ENCODE peak calls at places on chromosomes 3 and 15, in four cellular contexts. J is prostate gland, P is ovary, Q is heart left ventricle. B is an unnamed sample.

GRCh38 chr15:52558196-52558595 is 10.6 kb downstream of the ARPP19 start:
- DNase-seq in Q (no peak), J (no peak), P (no peak), B (no peak)

GRCh38 chr3:105364113-105364512 is 2.6 kb upstream of the ALCAM start:
- DNase-seq in P (no peak), J (no peak), Q (no peak), B (no peak)

GRCh38 chr3:172653004-172653403 is 57.9 kb downstream of the NCEH1 start:
- DNase-seq in P (no peak), Q (no peak), J (no peak), B (no peak)

GRCh38 chr15:39856357-39856756 is 63.7 kb downstream of the GPR176 start:
- DNase-seq in Q (no peak), P (no peak), J (no peak), B (no peak)

GRCh38 chr15:31317033-31317979 is 9.3 kb upstream of the KLF13 start:
- DNase-seq in Q (no peak), P (no peak), J (no peak), B (no peak)

GRCh38 chr15:90033448-90033847 is 32.3 kb downstream of the ZNF710 start:
- DNase-seq in P (no peak), Q (peak; percentile 26), J (no peak), B (no peak)

GRCh38 chr15:84761534-84762190 is 13.3 kb downstream of the ZNF592 start:
- DNase-seq in Q (no peak), P (no peak), J (no peak), B (no peak)

GRCh38 chr3:32140943-32141342 is 34.5 kb downstream of the GPD1L start:
- DNase-seq in P (no peak), Q (no peak), J (no peak), B (no peak)

GRCh38 chr15:71085809-71086208 is 29.5 kb upstream of the THSD4 start:
- DNase-seq in P (no peak), Q (no peak), J (no peak), B (no peak)

GRCh38 chr15:92907880-92908279 is 7.8 kb downstream of the CHD2 start:
- DNase-seq in Q (no peak), J (peak; percentile 8), P (peak; percentile 78), B (no peak)

GRCh38 chr3:58646503-58646902 is 20.1 kb downstream of the FAM3D start:
- DNase-seq in P (no peak), J (peak; percentile 45), Q (no peak), B (no peak)

GRCh38 chr3:48042071-48042760 is 26.0 kb upstream of the MAP4 start:
- DNase-seq in P (no peak), Q (no peak), J (no peak), B (no peak)

GRCh38 chr3:104909188-104909587 is 457.5 kb upstream of the ALCAM start:
- DNase-seq in J (no peak), Q (no peak), P (no peak), B (no peak)

GRCh38 chr3:46713048-46713897 is 4.4 kb downstream of the PRSS50 start:
- DNase-seq in Q (peak; percentile 34), P (peak; percentile 9), J (no peak), B (no peak)

GRCh38 chr15:68823561-68823960 is 2.9 kb upstream of the ANP32A start:
- DNase-seq in P (no peak), J (no peak), Q (no peak), B (no peak)

GRCh38 chr3:47010050-47010712 is 30.7 kb downstream of the NBEAL2 start:
- DNase-seq in Q (peak; percentile 53), P (peak; percentile 35), J (no peak), B (no peak)

GRCh38 chr15:95563634-95564033 is 766.9 kb upstream of the NR2F2 start:
- DNase-seq in J (no peak), Q (no peak), P (no peak), B (no peak)

GRCh38 chr3:107928084-107928445 is 162.8 kb downstream of the CD47 start:
- DNase-seq in Q (no peak), P (peak; percentile 22), J (no peak), B (peak; percentile 19)

GRCh38 chr3:52780298-52780585 is 2.8 kb downstream of the ITIH1 start:
- DNase-seq in P (no peak), Q (no peak), J (no peak), B (no peak)

GRCh38 chr3:52779011-52779410 is 1.6 kb downstream of the ITIH1 start:
- DNase-seq in Q (no peak), P (no peak), J (no peak), B (no peak)

GRCh38 chr3:52777959-52778805 is 783 bp downstream of the ITIH1 start:
- DNase-seq in Q (no peak), P (no peak), J (no peak), B (no peak)

GRCh38 chr3:52781741-52782140 is 4.3 kb downstream of the ITIH1 start:
- DNase-seq in Q (no peak), J (no peak), P (no peak), B (no peak)

GRCh38 chr3:52779411-52780297 is 2.3 kb downstream of the ITIH1 start:
- DNase-seq in J (no peak), P (no peak), Q (no peak), B (no peak)
- TF ChIP-seq POLR2A in J (no peak), P (no peak), Q (no peak), B (no peak)

GRCh38 chr15:75223688-75224087 is 22.0 kb downstream of the C15orf39 start:
- DNase-seq in P (no peak), J (no peak), Q (peak; percentile 53), B (no peak)
- TF ChIP-seq POLR2A in P (no peak), J (no peak), Q (no peak), B (no peak)

GRCh38 chr3:195003006-195003892 is 267.7 kb downstream of the XXYLT1 start:
- DNase-seq in J (peak; percentile 72), Q (peak; percentile 82), P (peak; percentile 58), B (no peak)
- TF ChIP-seq POLR2A in J (no peak), Q (no peak), P (no peak), B (no peak)

DNA sequence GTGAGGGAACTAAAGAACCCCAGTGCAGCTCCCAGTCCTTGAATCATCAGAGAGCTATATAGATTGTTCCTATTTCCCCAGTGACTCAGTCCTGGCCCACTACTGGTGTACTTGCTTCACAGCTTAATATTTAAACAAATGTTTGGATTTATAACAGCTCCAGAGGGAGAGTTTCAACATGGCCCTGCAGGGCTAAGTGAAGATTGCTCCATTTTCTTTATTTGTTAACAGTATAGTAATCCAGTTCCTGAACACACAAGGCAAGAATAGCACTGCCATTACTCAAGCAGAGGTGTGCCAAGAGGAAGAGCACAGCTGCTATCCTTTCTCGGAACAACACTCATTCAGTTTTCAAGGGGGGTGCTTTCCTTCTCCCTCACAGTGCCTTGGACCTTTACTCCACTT is 6.5 kb downstream of the SQOR start:
- DNase-seq in Q (no peak), P (no peak), J (peak; percentile 58), B (peak; percentile 36)
- TF ChIP-seq POLR2A in Q (no peak), P (no peak), J (no peak), B (no peak)

GRCh38 chr3:112090899-112091586 is 4.9 kb downstream of the C3orf52 start:
- DNase-seq in Q (no peak), P (no peak), J (no peak), B (no peak)
- TF ChIP-seq POLR2A in Q (no peak), P (no peak), J (no peak), B (no peak)

B was measured in H54.